ENCODE peak calls at places on chromosomes 5 and 9, in seven cellular contexts. One of them, this sample, is unnamed.

GRCh38 chr5:131466171-131466766 is 168.8 kb downstream of the RAPGEF6 start:
- DNase-seq in mucosa of descending colon: no peak
- DNase-seq in T-helper 9 cell: no peak
- DNase-seq in cardiac fibroblast: peak
- DNase-seq in CD8-positive, alpha-beta memory T cell: no peak
- DNase-seq in NCI-H2029: no peak
- DNase-seq in CD8-positive, alpha-beta T cell: no peak
- DNase-seq in this sample: no peak

GRCh38 chr9:115946530-115946929 is 207.1 kb upstream of the PAPPA start:
- DNase-seq in mucosa of descending colon: no peak
- DNase-seq in T-helper 9 cell: no peak
- DNase-seq in cardiac fibroblast: peak
- DNase-seq in CD8-positive, alpha-beta memory T cell: no peak
- DNase-seq in NCI-H2029: no peak
- DNase-seq in CD8-positive, alpha-beta T cell: no peak
- DNase-seq in this sample: no peak

GRCh38 chr5:138212828-138213160 is 329 bp downstream of the CDC23 start:
- DNase-seq in mucosa of descending colon: peak
- DNase-seq in T-helper 9 cell: no peak
- DNase-seq in cardiac fibroblast: peak
- DNase-seq in CD8-positive, alpha-beta memory T cell: peak
- DNase-seq in NCI-H2029: no peak
- DNase-seq in CD8-positive, alpha-beta T cell: no peak
- DNase-seq in this sample: peak

GRCh38 chr9:93301291-93301811 is 117.4 kb downstream of the WNK2 start:
- DNase-seq in mucosa of descending colon: no peak
- DNase-seq in T-helper 9 cell: no peak
- DNase-seq in cardiac fibroblast: no peak
- DNase-seq in CD8-positive, alpha-beta memory T cell: no peak
- DNase-seq in NCI-H2029: no peak
- DNase-seq in CD8-positive, alpha-beta T cell: no peak
- DNase-seq in this sample: no peak

GRCh38 chr5:145557345-145557744 is 277.8 kb downstream of the PRELID2 start:
- DNase-seq in mucosa of descending colon: no peak
- DNase-seq in T-helper 9 cell: no peak
- DNase-seq in cardiac fibroblast: no peak
- DNase-seq in CD8-positive, alpha-beta memory T cell: no peak
- DNase-seq in NCI-H2029: no peak
- DNase-seq in CD8-positive, alpha-beta T cell: no peak
- DNase-seq in this sample: no peak

GRCh38 chr5:177350776-177351391 is 584 bp downstream of the LMAN2 start:
- DNase-seq in mucosa of descending colon: no peak
- DNase-seq in T-helper 9 cell: no peak
- DNase-seq in cardiac fibroblast: no peak
- DNase-seq in CD8-positive, alpha-beta memory T cell: no peak
- DNase-seq in NCI-H2029: no peak
- DNase-seq in CD8-positive, alpha-beta T cell: no peak
- DNase-seq in this sample: no peak

GRCh38 chr9:100011062-100011681 is 87.6 kb downstream of the ERP44 start:
- DNase-seq in mucosa of descending colon: no peak
- DNase-seq in T-helper 9 cell: peak
- DNase-seq in cardiac fibroblast: peak
- DNase-seq in CD8-positive, alpha-beta memory T cell: peak
- DNase-seq in NCI-H2029: peak
- DNase-seq in CD8-positive, alpha-beta T cell: no peak
- DNase-seq in this sample: no peak

GRCh38 chr5:6592611-6593010 is 40.2 kb downstream of the NSUN2 start:
- DNase-seq in mucosa of descending colon: no peak
- DNase-seq in T-helper 9 cell: no peak
- DNase-seq in cardiac fibroblast: no peak
- DNase-seq in CD8-positive, alpha-beta memory T cell: no peak
- DNase-seq in NCI-H2029: no peak
- DNase-seq in CD8-positive, alpha-beta T cell: no peak
- DNase-seq in this sample: no peak

GRCh38 chr9:129380961-129381401 is 202.9 kb upstream of the IER5L start:
- DNase-seq in mucosa of descending colon: no peak
- DNase-seq in T-helper 9 cell: no peak
- DNase-seq in cardiac fibroblast: no peak
- DNase-seq in CD8-positive, alpha-beta memory T cell: no peak
- DNase-seq in NCI-H2029: no peak
- DNase-seq in CD8-positive, alpha-beta T cell: no peak
- DNase-seq in this sample: no peak

GRCh38 chr9:114919611-114920010 is 10.8 kb downstream of the TNFSF8 start:
- DNase-seq in mucosa of descending colon: no peak
- DNase-seq in T-helper 9 cell: no peak
- DNase-seq in cardiac fibroblast: no peak
- DNase-seq in CD8-positive, alpha-beta memory T cell: no peak
- DNase-seq in NCI-H2029: no peak
- DNase-seq in CD8-positive, alpha-beta T cell: no peak
- DNase-seq in this sample: no peak

GRCh38 chr9:134722120-134722701 is 80.6 kb downstream of the COL5A1 start:
- DNase-seq in mucosa of descending colon: no peak
- DNase-seq in T-helper 9 cell: no peak
- DNase-seq in cardiac fibroblast: no peak
- DNase-seq in CD8-positive, alpha-beta memory T cell: no peak
- DNase-seq in NCI-H2029: no peak
- DNase-seq in CD8-positive, alpha-beta T cell: no peak
- DNase-seq in this sample: no peak

GRCh38 chr5:150641006-150641570 is 628 bp downstream of the SYNPO start:
- DNase-seq in mucosa of descending colon: no peak
- DNase-seq in T-helper 9 cell: no peak
- DNase-seq in cardiac fibroblast: peak
- DNase-seq in CD8-positive, alpha-beta memory T cell: no peak
- DNase-seq in NCI-H2029: no peak
- DNase-seq in CD8-positive, alpha-beta T cell: no peak
- DNase-seq in this sample: peak

GRCh38 chr5:35117960-35118359 is 70.2 kb upstream of the AGXT2 start:
- DNase-seq in mucosa of descending colon: no peak
- DNase-seq in T-helper 9 cell: no peak
- DNase-seq in cardiac fibroblast: peak
- DNase-seq in CD8-positive, alpha-beta memory T cell: no peak
- DNase-seq in NCI-H2029: no peak
- DNase-seq in CD8-positive, alpha-beta T cell: no peak
- DNase-seq in this sample: no peak

GRCh38 chr9:91770229-91770628 is 179.8 kb downstream of the ROR2 start:
- DNase-seq in mucosa of descending colon: peak
- DNase-seq in T-helper 9 cell: no peak
- DNase-seq in cardiac fibroblast: no peak
- DNase-seq in CD8-positive, alpha-beta memory T cell: no peak
- DNase-seq in NCI-H2029: no peak
- DNase-seq in CD8-positive, alpha-beta T cell: no peak
- DNase-seq in this sample: no peak

GRCh38 chr9:10612649-10613398 is at the start of gene PTPRD:
- DNase-seq in mucosa of descending colon: no peak
- DNase-seq in T-helper 9 cell: no peak
- DNase-seq in cardiac fibroblast: peak
- DNase-seq in CD8-positive, alpha-beta memory T cell: no peak
- DNase-seq in NCI-H2029: peak
- DNase-seq in CD8-positive, alpha-beta T cell: no peak
- DNase-seq in this sample: peak